ENCODE peak calls at places on chromosomes 5 and 9, in four cellular contexts. I, X, A and L are unnamed samples.

GRCh38 chr9:5976668-5977397 is 38.6 kb downstream of the RANBP6 start:
- DNase-seq in A (no peak), I (no peak), X (no peak), L (no peak)

GRCh38 chr9:109699019-109699418 is 81.0 kb upstream of the PALM2AKAP2 start:
- DNase-seq in I (no peak), X (no peak), A (no peak), L (no peak)

GRCh38 chr5:43075319-43076293 is 35.5 kb upstream of the ANXA2R start:
- DNase-seq in X (peak; percentile 82), A (peak; percentile 34), I (peak; percentile 82), L (no peak)

GRCh38 chr9:132546148-132547051 is 36.0 kb upstream of the BARHL1 start:
- DNase-seq in X (peak; percentile 63), A (peak; percentile 9), I (peak; percentile 11), L (peak; percentile 33)

GRCh38 chr5:132787076-132787475 is 10.0 kb upstream of the SEPTIN8 start:
- DNase-seq in I (peak; percentile 25), A (peak; percentile 70), X (no peak), L (no peak)

GRCh38 chr5:102218159-102218558 is 77.9 kb downstream of the SLCO4C1 start:
- DNase-seq in I (no peak), X (no peak), A (no peak), L (no peak)

GRCh38 chr9:13090588-13090987 is 188.9 kb downstream of the MPDZ start:
- DNase-seq in A (no peak), I (no peak), X (no peak), L (no peak)

GRCh38 chr5:168332042-168332441 is 40.6 kb downstream of the WWC1 start:
- DNase-seq in I (no peak), A (no peak), X (no peak), L (no peak)

GRCh38 chr9:134294228-134295071 is 31.8 kb upstream of the RXRA start:
- DNase-seq in A (no peak), X (peak; percentile 83), I (peak; percentile 24), L (no peak)

DNA sequence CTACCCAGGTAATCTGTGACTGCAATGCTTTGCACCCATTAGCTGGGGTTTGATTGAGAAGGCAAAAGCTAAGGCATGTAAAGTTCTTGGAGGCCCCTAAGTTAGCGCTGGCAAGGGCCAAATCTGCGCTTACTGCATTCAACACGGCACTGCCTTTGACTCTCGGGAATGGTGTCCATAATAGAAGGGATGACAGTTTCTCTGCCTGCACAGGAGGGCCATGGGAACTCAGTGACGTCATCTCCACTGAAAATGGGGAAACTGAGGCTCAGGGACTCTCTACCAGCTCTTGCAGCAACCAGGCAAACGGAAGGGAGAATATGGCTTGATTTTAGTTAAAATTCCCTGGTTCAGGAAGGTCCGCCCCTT is 487 bp downstream of the SPATA24 start:
- DNase-seq in A (no peak), X (no peak), I (no peak), L (no peak)
- H3K4me3 ChIP-seq in A (peak overlapping the region; percentile 63), X (peak overlapping the region; percentile 10), I (peak overlapping the region; percentile 64), L (peak overlapping the region; percentile 55)

DNA sequence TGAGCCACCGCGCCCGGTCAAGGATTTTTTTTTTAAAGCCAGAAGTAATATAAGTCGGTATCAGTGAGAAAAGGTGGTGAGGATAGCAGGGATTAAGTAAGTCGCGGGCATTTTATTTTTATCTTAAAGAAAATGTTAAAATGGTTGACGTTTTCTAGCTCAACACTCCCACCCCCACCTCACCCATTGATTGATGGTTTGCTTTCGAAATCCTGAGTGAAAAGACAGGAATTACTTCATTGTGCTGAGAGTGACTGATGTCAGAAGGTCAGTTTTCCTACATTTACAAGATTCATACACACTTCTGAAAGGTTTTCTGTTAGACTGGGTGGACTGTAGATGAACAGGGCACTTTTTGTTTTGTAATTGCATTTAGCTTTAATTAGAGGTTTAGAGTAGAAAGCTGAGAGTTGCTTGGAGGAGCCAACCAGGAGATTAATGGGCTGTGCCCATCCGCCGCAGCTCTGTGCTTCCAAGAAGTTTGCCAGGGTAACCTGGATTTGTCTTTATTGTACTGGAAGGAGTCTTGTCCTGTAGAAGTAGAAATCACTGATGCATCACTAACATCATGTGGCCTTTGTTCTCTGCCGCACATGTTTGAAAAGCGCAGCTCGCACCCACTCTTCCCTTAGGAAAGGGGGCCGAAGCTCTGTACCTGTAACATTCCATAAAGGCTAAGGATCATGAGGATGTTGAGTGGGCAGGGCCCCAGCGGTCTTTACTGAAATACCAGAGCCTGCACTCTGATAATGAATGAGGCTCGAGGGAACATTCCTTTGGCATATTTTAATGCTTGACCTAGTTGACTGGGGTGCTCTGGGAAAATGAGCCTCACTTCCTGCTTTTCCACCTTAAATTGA is 267.7 kb upstream of the DMRT1 start:
- DNase-seq in A (no peak), I (no peak), X (no peak), L (no peak)
- H3K4me3 ChIP-seq in A (no peak overlapping the region), I (no peak overlapping the region), X (no peak overlapping the region), L (no peak overlapping the region)

GRCh38 chr9:137670391-137671195 is 51.8 kb downstream of the EHMT1 start:
- DNase-seq in X (peak; percentile 74), I (no peak), A (no peak), L (no peak)
- H3K4me3 ChIP-seq in X (no peak overlapping the region), I (no peak overlapping the region), A (no peak overlapping the region), L (no peak overlapping the region)

DNA sequence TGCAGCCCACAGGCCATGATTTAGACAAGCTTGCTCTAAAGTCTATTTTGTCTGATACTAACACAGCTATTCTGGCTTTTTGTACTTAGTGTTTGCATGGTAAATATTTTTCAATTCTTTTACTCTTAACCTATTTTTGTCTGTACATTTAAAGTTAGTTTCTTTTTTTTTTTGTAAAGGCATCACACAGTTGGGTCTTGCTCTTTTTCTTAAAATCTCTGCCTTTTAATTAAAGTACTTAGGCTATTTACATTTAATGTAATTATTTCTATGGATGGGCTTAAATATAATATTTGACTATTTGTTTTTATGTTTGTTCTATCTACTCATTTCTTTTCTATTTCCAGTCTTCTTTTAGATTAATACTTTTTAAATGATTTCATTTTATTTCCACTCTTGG is 49.7 kb upstream of the MAST4 start:
- DNase-seq in A (no peak), X (no peak), I (no peak), L (no peak)
- H3K4me3 ChIP-seq in A (no peak overlapping the region), X (no peak overlapping the region), I (no peak overlapping the region), L (no peak overlapping the region)

GRCh38 chr5:16081376-16081775 is 98.2 kb downstream of the MARCHF11 start:
- DNase-seq in I (no peak), X (no peak), A (no peak), L (no peak)

GRCh38 chr5:16082053-16082452 is 97.5 kb downstream of the MARCHF11 start:
- DNase-seq in I (no peak), A (no peak), X (no peak), L (peak; percentile 9)

GRCh38 chr5:16074358-16074757 is 105.2 kb downstream of the MARCHF11 start:
- DNase-seq in A (no peak), I (no peak), X (no peak), L (no peak)

GRCh38 chr5:16072616-16073015 is 107.0 kb downstream of the MARCHF11 start:
- DNase-seq in A (no peak), I (no peak), X (no peak), L (no peak)

GRCh38 chr5:16076657-16077056 is 102.9 kb downstream of the MARCHF11 start:
- DNase-seq in X (no peak), A (no peak), I (no peak), L (peak; percentile 17)
- H3K4me3 ChIP-seq in X (no peak overlapping the region), A (no peak overlapping the region), I (no peak overlapping the region), L (no peak overlapping the region)

GRCh38 chr5:94870496-94871214 is 252.2 kb downstream of the SLF1 start:
- DNase-seq in I (no peak), X (no peak), A (no peak), L (peak; percentile 2)
- H3K4me3 ChIP-seq in I (no peak overlapping the region), X (no peak overlapping the region), A (no peak overlapping the region), L (no peak overlapping the region)

GRCh38 chr9:113594484-113595299 is 131.2 kb downstream of the RGS3 start:
- DNase-seq in I (no peak), X (peak; percentile 84), A (no peak), L (peak; percentile 51)
- H3K4me3 ChIP-seq in I (peak overlapping the region; percentile 86), X (peak overlapping the region; percentile 91), A (peak overlapping the region; percentile 84), L (peak overlapping the region; percentile 67)